ENCODE peak calls at places on chromosomes 3 and 15, in nine cellular contexts. K is HS-5; Q is CD8-positive, alpha-beta memory T cell; I is activated gamma-delta T cell treated with anti-CD3 and anti-CD28 coated beads, Interleukin-2, amount 50 U/mL, for 16 hours; U is anterior cingulate cortex; E is stimulated activated CD8-positive, alpha-beta memory T cell treated with anti-CD3 and anti-CD28 coated beads, Interleukin-2, amount 100 ng/mL, for 1 hour; Y is stimulated activated naive B cell treated with anti-CD40 and anti-IgM and Interleukin-4, amounts not matched to agents 10 μg/mL and 1 μg/mL and 100 μg/mL, for 72 hours; F is fibroblast of pulmonary artery; D is activated CD8-positive, alpha-beta memory T cell treated with anti-CD3 and anti-CD28 coated beads for 24 hours. N is an unnamed sample.

GRCh38 chr3:178699810-178700209 is 163.6 kb downstream of the KCNMB2 start:
- DNase-seq in Y (no peak), E (no peak), I (no peak), K (no peak), D (no peak), Q (no peak), F (no peak), U (no peak), N (peak; percentile 0)

GRCh38 chr15:51401872-51402517 is 60.5 kb downstream of the GLDN start:
- DNase-seq in D (no peak), K (no peak), E (no peak), Q (no peak), U (peak; percentile 22), Y (no peak), F (peak; percentile 57), I (no peak), N (no peak)

GRCh38 chr3:188006726-188007393 is 147.1 kb upstream of the LPP start:
- DNase-seq in D (no peak), E (no peak), F (peak; percentile 53), Y (peak; percentile 54), Q (no peak), K (no peak), U (peak; percentile 7), I (no peak), N (no peak)

GRCh38 chr3:10249833-10250232 is 1.6 kb downstream of the TATDN2 start:
- DNase-seq in F (no peak), E (no peak), I (no peak), U (no peak), K (no peak), Q (no peak), Y (no peak), D (no peak), N (peak; percentile 77)

GRCh38 chr15:64950888-64951287 is 38.8 kb downstream of the SPG21 start:
- DNase-seq in F (no peak), Y (no peak), E (no peak), K (no peak), I (no peak), D (peak; percentile 49), Q (no peak), U (no peak), N (no peak)

GRCh38 chr15:71080166-71080565 is 35.1 kb upstream of the THSD4 start:
- DNase-seq in E (no peak), U (no peak), Q (no peak), I (no peak), D (no peak), Y (no peak), F (no peak), K (no peak), N (peak; percentile 47)

GRCh38 chr3:67324554-67324953 is 326.4 kb downstream of the KBTBD8 start:
- DNase-seq in K (no peak), I (no peak), U (no peak), D (no peak), F (no peak), Y (no peak), Q (no peak), E (no peak), N (no peak)

GRCh38 chr3:127682576-127682975 is 9.8 kb downstream of the ABTB1 start:
- DNase-seq in F (no peak), K (no peak), D (peak; percentile 30), Y (no peak), Q (no peak), I (no peak), U (no peak), E (no peak), N (no peak)

GRCh38 chr3:102796856-102797255 is 362.0 kb downstream of the ZPLD1 start:
- DNase-seq in Q (no peak), D (no peak), K (no peak), E (no peak), U (no peak), Y (no peak), F (no peak), I (no peak), N (no peak)

GRCh38 chr3:134846084-134846483 is 51.0 kb downstream of the EPHB1 start:
- DNase-seq in U (no peak), I (no peak), E (no peak), F (no peak), K (no peak), D (no peak), Q (no peak), Y (no peak), N (no peak)

GRCh38 chr15:71683401-71684274 is 126.7 kb upstream of the NR2E3 start:
- DNase-seq in K (peak; percentile 51), E (no peak), Y (no peak), U (no peak), Q (no peak), D (no peak), F (peak; percentile 11), I (no peak), N (peak; percentile 54)

GRCh38 chr15:31365655-31366127 is 39.1 kb downstream of the KLF13 start:
- DNase-seq in I (peak; percentile 64), D (peak; percentile 90), Q (peak; percentile 67), F (peak; percentile 92), Y (peak; percentile 51), E (peak; percentile 53), K (no peak), U (peak; percentile 88), N (peak; percentile 38)

GRCh38 chr3:177478170-177478859 is 281.0 kb upstream of the TBL1XR1 start:
- DNase-seq in I (no peak), K (peak; percentile 99), D (no peak), F (peak; percentile 99), U (no peak), Y (no peak), Q (no peak), E (no peak), N (peak; percentile 100)

GRCh38 chr3:183664913-183665381 is 29.5 kb downstream of the KLHL24 start:
- DNase-seq in I (no peak), F (peak; percentile 95), D (no peak), K (peak; percentile 81), Q (no peak), Y (no peak), E (no peak), U (no peak), N (peak; percentile 98)

GRCh38 chr15:67777071-67777470 is 48.2 kb upstream of the SKOR1 start:
- DNase-seq in U (no peak), D (no peak), I (no peak), E (no peak), F (no peak), K (no peak), Y (no peak), Q (no peak), N (no peak)

GRCh38 chr15:71752604-71753289 is 57.6 kb upstream of the NR2E3 start:
- DNase-seq in D (no peak), I (no peak), F (peak; percentile 95), U (no peak), Y (no peak), Q (no peak), E (no peak), K (peak; percentile 96), N (peak; percentile 98)

GRCh38 chr3:16013563-16013962 is 160.9 kb upstream of the GALNT15 start:
- DNase-seq in K (peak; percentile 25), Q (no peak), D (no peak), Y (no peak), U (no peak), I (no peak), E (no peak), F (peak; percentile 51), N (peak; percentile 54)

GRCh38 chr3:160052385-160053047 is 63.9 kb downstream of the IL12A start:
- DNase-seq in U (no peak), D (no peak), I (no peak), K (no peak), E (no peak), Q (no peak), Y (no peak), F (peak; percentile 42), N (peak; percentile 52)

GRCh38 chr15:60493166-60493565 is 14.2 kb upstream of the ICE2 start:
- DNase-seq in Y (no peak), K (no peak), E (no peak), D (no peak), F (no peak), U (no peak), I (no peak), Q (no peak), N (no peak)

GRCh38 chr15:56758770-56759449 is 25.6 kb upstream of the ZNF280D start:
- DNase-seq in U (no peak), Q (no peak), D (no peak), F (peak; percentile 75), I (no peak), K (peak; percentile 67), Y (no peak), E (no peak), N (peak; percentile 89)

GRCh38 chr3:195182470-195182795 is 88.5 kb downstream of the XXYLT1 start:
- DNase-seq in Y (no peak), K (no peak), U (peak; percentile 11), Q (no peak), I (no peak), D (no peak), E (no peak), F (peak; percentile 85), N (peak; percentile 75)

GRCh38 chr3:130892759-130893239 is 1.1 kb upstream of the ATP2C1 start:
- DNase-seq in Q (peak; percentile 35), E (peak; percentile 2), Y (peak; percentile 58), U (peak; percentile 44), K (peak; percentile 65), I (peak; percentile 48), D (no peak), F (peak; percentile 87), N (peak; percentile 61)

GRCh38 chr3:60053518-60054265 is 1003.9 kb upstream of the CFAP20DC start:
- DNase-seq in K (peak; percentile 19), D (no peak), Q (no peak), I (no peak), E (no peak), U (no peak), Y (no peak), F (no peak), N (peak; percentile 81)

GRCh38 chr3:14064910-14065309 is 59.8 kb downstream of the CHCHD4 start:
- DNase-seq in F (no peak), Y (no peak), I (no peak), E (no peak), Q (no peak), D (no peak), K (no peak), U (no peak), N (no peak)

GRCh38 chr3:125043599-125044151 is 12.1 kb downstream of the HEG1 start:
- DNase-seq in K (no peak), Q (no peak), D (no peak), F (no peak), U (no peak), E (no peak), I (no peak), Y (no peak), N (no peak)

GRCh38 chr3:37961622-37962455 is 28.7 kb upstream of the VILL start:
- DNase-seq in Y (no peak), U (no peak), Q (no peak), E (no peak), K (no peak), D (no peak), F (no peak), I (no peak), N (no peak)

GRCh38 chr15:93028632-93029612 is 60.1 kb downstream of the RGMA start:
- DNase-seq in I (no peak), Y (no peak), F (peak; percentile 97), D (peak; percentile 58), U (peak; percentile 63), K (peak; percentile 67), E (no peak), Q (no peak), N (peak; percentile 89)

GRCh38 chr15:31305375-31305774 is 21.3 kb upstream of the KLF13 start:
- DNase-seq in D (no peak), F (no peak), K (no peak), U (no peak), Q (no peak), Y (no peak), E (no peak), I (no peak), N (no peak)

GRCh38 chr3:156418428-156418827 is 136.5 kb downstream of the SSR3 start:
- DNase-seq in F (no peak), E (no peak), D (no peak), K (no peak), U (no peak), Y (no peak), I (no peak), Q (no peak), N (no peak)

GRCh38 chr3:188345223-188345622 is 191.3 kb downstream of the LPP start:
- DNase-seq in Q (no peak), I (no peak), K (no peak), F (peak; percentile 77), U (no peak), E (no peak), Y (no peak), D (no peak), N (peak; percentile 90)